ENCODE peak calls at places on chromosomes 6 and 20, in eight cellular contexts. One of them, this sample, is unnamed.

GRCh38 chr6:128443553-128443952 is 76.8 kb downstream of the PTPRK start:
- DNase-seq in AG10803: no peak
- DNase-seq in heart left ventricle: no peak
- DNase-seq in posterior cingulate gyrus: no peak
- DNase-seq in right lobe of liver: no peak
- DNase-seq in activated CD4-positive, alpha-beta T cell treated with anti-CD3 and anti-CD28 coated beads for 48 hours: no peak
- DNase-seq in SHP77: no peak
- DNase-seq in keratinocyte: no peak
- DNase-seq in this sample: no peak

GRCh38 chr6:35294308-35294945 is 3.2 kb upstream of the DEF6 start:
- DNase-seq in AG10803: peak
- DNase-seq in heart left ventricle: no peak
- DNase-seq in posterior cingulate gyrus: no peak
- DNase-seq in right lobe of liver: no peak
- DNase-seq in activated CD4-positive, alpha-beta T cell treated with anti-CD3 and anti-CD28 coated beads for 48 hours: peak
- DNase-seq in SHP77: peak
- DNase-seq in keratinocyte: no peak
- DNase-seq in this sample: peak

GRCh38 chr20:37354210-37355195 is 8.6 kb downstream of the SRC start:
- DNase-seq in AG10803: no peak
- DNase-seq in heart left ventricle: no peak
- DNase-seq in posterior cingulate gyrus: no peak
- DNase-seq in right lobe of liver: no peak
- DNase-seq in activated CD4-positive, alpha-beta T cell treated with anti-CD3 and anti-CD28 coated beads for 48 hours: no peak
- DNase-seq in SHP77: no peak
- DNase-seq in keratinocyte: no peak
- DNase-seq in this sample: no peak

GRCh38 chr6:2037230-2037926 is 208.0 kb downstream of the GMDS start:
- DNase-seq in AG10803: peak
- DNase-seq in heart left ventricle: no peak
- DNase-seq in posterior cingulate gyrus: no peak
- DNase-seq in right lobe of liver: no peak
- DNase-seq in activated CD4-positive, alpha-beta T cell treated with anti-CD3 and anti-CD28 coated beads for 48 hours: no peak
- DNase-seq in SHP77: no peak
- DNase-seq in keratinocyte: no peak
- DNase-seq in this sample: no peak

GRCh38 chr6:152721956-152722355 is 24.3 kb downstream of the MYCT1 start:
- DNase-seq in AG10803: no peak
- DNase-seq in heart left ventricle: no peak
- DNase-seq in posterior cingulate gyrus: no peak
- DNase-seq in right lobe of liver: no peak
- DNase-seq in activated CD4-positive, alpha-beta T cell treated with anti-CD3 and anti-CD28 coated beads for 48 hours: no peak
- DNase-seq in SHP77: no peak
- DNase-seq in keratinocyte: no peak
- DNase-seq in this sample: no peak

GRCh38 chr6:24981385-24981758 is 45.6 kb upstream of the RIPOR2 start:
- DNase-seq in AG10803: no peak
- DNase-seq in heart left ventricle: no peak
- DNase-seq in posterior cingulate gyrus: no peak
- DNase-seq in right lobe of liver: no peak
- DNase-seq in activated CD4-positive, alpha-beta T cell treated with anti-CD3 and anti-CD28 coated beads for 48 hours: no peak
- DNase-seq in SHP77: no peak
- DNase-seq in keratinocyte: no peak
- DNase-seq in this sample: no peak

GRCh38 chr6:132511159-132511835 is 1.6 kb downstream of the STX7 start:
- DNase-seq in AG10803: no peak
- DNase-seq in heart left ventricle: no peak
- DNase-seq in posterior cingulate gyrus: no peak
- DNase-seq in right lobe of liver: no peak
- DNase-seq in activated CD4-positive, alpha-beta T cell treated with anti-CD3 and anti-CD28 coated beads for 48 hours: no peak
- DNase-seq in SHP77: no peak
- DNase-seq in keratinocyte: no peak
- DNase-seq in this sample: no peak

GRCh38 chr20:6976535-6976934 is 209.0 kb downstream of the BMP2 start:
- DNase-seq in AG10803: no peak
- DNase-seq in heart left ventricle: no peak
- DNase-seq in posterior cingulate gyrus: no peak
- DNase-seq in right lobe of liver: no peak
- DNase-seq in activated CD4-positive, alpha-beta T cell treated with anti-CD3 and anti-CD28 coated beads for 48 hours: no peak
- DNase-seq in SHP77: no peak
- DNase-seq in keratinocyte: no peak
- DNase-seq in this sample: no peak

GRCh38 chr6:84411060-84411629 is 183.7 kb upstream of the CEP162 start:
- DNase-seq in AG10803: peak
- DNase-seq in heart left ventricle: no peak
- DNase-seq in posterior cingulate gyrus: no peak
- DNase-seq in right lobe of liver: no peak
- DNase-seq in activated CD4-positive, alpha-beta T cell treated with anti-CD3 and anti-CD28 coated beads for 48 hours: no peak
- DNase-seq in SHP77: no peak
- DNase-seq in keratinocyte: no peak
- DNase-seq in this sample: no peak

GRCh38 chr20:20362774-20363435 is 5.0 kb upstream of the INSM1 start:
- DNase-seq in AG10803: no peak
- DNase-seq in heart left ventricle: no peak
- DNase-seq in posterior cingulate gyrus: no peak
- DNase-seq in right lobe of liver: no peak
- DNase-seq in activated CD4-positive, alpha-beta T cell treated with anti-CD3 and anti-CD28 coated beads for 48 hours: peak
- DNase-seq in SHP77: peak
- DNase-seq in keratinocyte: no peak
- DNase-seq in this sample: no peak

GRCh38 chr6:56772737-56773184 is 130.1 kb upstream of the DST start:
- DNase-seq in AG10803: peak
- DNase-seq in heart left ventricle: peak
- DNase-seq in posterior cingulate gyrus: no peak
- DNase-seq in right lobe of liver: no peak
- DNase-seq in activated CD4-positive, alpha-beta T cell treated with anti-CD3 and anti-CD28 coated beads for 48 hours: no peak
- DNase-seq in SHP77: no peak
- DNase-seq in keratinocyte: no peak
- DNase-seq in this sample: no peak

GRCh38 chr6:31075528-31075927 is 36.8 kb downstream of the C6orf15 start:
- DNase-seq in AG10803: peak
- DNase-seq in heart left ventricle: no peak
- DNase-seq in posterior cingulate gyrus: no peak
- DNase-seq in right lobe of liver: no peak
- DNase-seq in activated CD4-positive, alpha-beta T cell treated with anti-CD3 and anti-CD28 coated beads for 48 hours: no peak
- DNase-seq in SHP77: no peak
- DNase-seq in keratinocyte: no peak
- DNase-seq in this sample: no peak

GRCh38 chr6:97586344-97586743 is 303.3 kb upstream of the MMS22L start:
- DNase-seq in AG10803: peak
- DNase-seq in heart left ventricle: no peak
- DNase-seq in posterior cingulate gyrus: no peak
- DNase-seq in right lobe of liver: no peak
- DNase-seq in activated CD4-positive, alpha-beta T cell treated with anti-CD3 and anti-CD28 coated beads for 48 hours: no peak
- DNase-seq in SHP77: peak
- DNase-seq in keratinocyte: no peak
- DNase-seq in this sample: no peak

GRCh38 chr6:129893513-129894098 is 32.5 kb upstream of the TMEM244 start:
- DNase-seq in AG10803: peak
- DNase-seq in heart left ventricle: no peak
- DNase-seq in posterior cingulate gyrus: no peak
- DNase-seq in right lobe of liver: no peak
- DNase-seq in activated CD4-positive, alpha-beta T cell treated with anti-CD3 and anti-CD28 coated beads for 48 hours: no peak
- DNase-seq in SHP77: no peak
- DNase-seq in keratinocyte: no peak
- DNase-seq in this sample: no peak

GRCh38 chr6:56517155-56517745 is 125.4 kb downstream of the DST start:
- DNase-seq in AG10803: peak
- DNase-seq in heart left ventricle: no peak
- DNase-seq in posterior cingulate gyrus: no peak
- DNase-seq in right lobe of liver: no peak
- DNase-seq in activated CD4-positive, alpha-beta T cell treated with anti-CD3 and anti-CD28 coated beads for 48 hours: no peak
- DNase-seq in SHP77: peak
- DNase-seq in keratinocyte: no peak
- DNase-seq in this sample: no peak

GRCh38 chr20:40336530-40336929 is 352.5 kb downstream of the MAFB start:
- DNase-seq in AG10803: no peak
- DNase-seq in heart left ventricle: no peak
- DNase-seq in posterior cingulate gyrus: no peak
- DNase-seq in right lobe of liver: no peak
- DNase-seq in activated CD4-positive, alpha-beta T cell treated with anti-CD3 and anti-CD28 coated beads for 48 hours: no peak
- DNase-seq in SHP77: no peak
- DNase-seq in keratinocyte: no peak
- DNase-seq in this sample: no peak

GRCh38 chr6:169008641-169009040 is 245.0 kb downstream of the THBS2 start:
- DNase-seq in AG10803: no peak
- DNase-seq in heart left ventricle: no peak
- DNase-seq in posterior cingulate gyrus: no peak
- DNase-seq in right lobe of liver: no peak
- DNase-seq in activated CD4-positive, alpha-beta T cell treated with anti-CD3 and anti-CD28 coated beads for 48 hours: no peak
- DNase-seq in SHP77: no peak
- DNase-seq in keratinocyte: no peak
- DNase-seq in this sample: no peak

GRCh38 chr6:105545947-105546710 is 143.2 kb upstream of the PREP start:
- DNase-seq in AG10803: peak
- DNase-seq in heart left ventricle: no peak
- DNase-seq in posterior cingulate gyrus: no peak
- DNase-seq in right lobe of liver: no peak
- DNase-seq in activated CD4-positive, alpha-beta T cell treated with anti-CD3 and anti-CD28 coated beads for 48 hours: no peak
- DNase-seq in SHP77: no peak
- DNase-seq in keratinocyte: no peak
- DNase-seq in this sample: no peak

GRCh38 chr6:54988576-54988975 is 142.0 kb downstream of the FAM83B start:
- DNase-seq in AG10803: no peak
- DNase-seq in heart left ventricle: no peak
- DNase-seq in posterior cingulate gyrus: no peak
- DNase-seq in right lobe of liver: no peak
- DNase-seq in activated CD4-positive, alpha-beta T cell treated with anti-CD3 and anti-CD28 coated beads for 48 hours: no peak
- DNase-seq in SHP77: no peak
- DNase-seq in keratinocyte: no peak
- DNase-seq in this sample: no peak

GRCh38 chr6:46098678-46099077 is 31.1 kb upstream of the ENPP4 start:
- DNase-seq in AG10803: no peak
- DNase-seq in heart left ventricle: no peak
- DNase-seq in posterior cingulate gyrus: peak
- DNase-seq in right lobe of liver: peak
- DNase-seq in activated CD4-positive, alpha-beta T cell treated with anti-CD3 and anti-CD28 coated beads for 48 hours: no peak
- DNase-seq in SHP77: peak
- DNase-seq in keratinocyte: no peak
- DNase-seq in this sample: no peak

GRCh38 chr6:151098166-151098565 is 141.6 kb upstream of the AKAP12 start:
- DNase-seq in AG10803: no peak
- DNase-seq in heart left ventricle: no peak
- DNase-seq in posterior cingulate gyrus: no peak
- DNase-seq in right lobe of liver: peak
- DNase-seq in activated CD4-positive, alpha-beta T cell treated with anti-CD3 and anti-CD28 coated beads for 48 hours: peak
- DNase-seq in SHP77: no peak
- DNase-seq in keratinocyte: no peak
- DNase-seq in this sample: peak

GRCh38 chr6:125670586-125670985 is 78.8 kb upstream of the HEY2 start:
- DNase-seq in AG10803: no peak
- DNase-seq in heart left ventricle: peak
- DNase-seq in posterior cingulate gyrus: no peak
- DNase-seq in right lobe of liver: no peak
- DNase-seq in activated CD4-positive, alpha-beta T cell treated with anti-CD3 and anti-CD28 coated beads for 48 hours: no peak
- DNase-seq in SHP77: no peak
- DNase-seq in keratinocyte: no peak
- DNase-seq in this sample: no peak

GRCh38 chr20:45336530-45337366 is 11.5 kb downstream of the SDC4 start:
- DNase-seq in AG10803: peak
- DNase-seq in heart left ventricle: no peak
- DNase-seq in posterior cingulate gyrus: no peak
- DNase-seq in right lobe of liver: peak
- DNase-seq in activated CD4-positive, alpha-beta T cell treated with anti-CD3 and anti-CD28 coated beads for 48 hours: no peak
- DNase-seq in SHP77: no peak
- DNase-seq in keratinocyte: no peak
- DNase-seq in this sample: no peak

GRCh38 chr6:21327326-21328140 is 266.0 kb upstream of the SOX4 start:
- DNase-seq in AG10803: no peak
- DNase-seq in heart left ventricle: no peak
- DNase-seq in posterior cingulate gyrus: no peak
- DNase-seq in right lobe of liver: no peak
- DNase-seq in activated CD4-positive, alpha-beta T cell treated with anti-CD3 and anti-CD28 coated beads for 48 hours: no peak
- DNase-seq in SHP77: no peak
- DNase-seq in keratinocyte: no peak
- DNase-seq in this sample: no peak

GRCh38 chr20:19726126-19726525 is 31.9 kb upstream of the RIN2 start:
- DNase-seq in AG10803: peak
- DNase-seq in heart left ventricle: no peak
- DNase-seq in posterior cingulate gyrus: no peak
- DNase-seq in right lobe of liver: no peak
- DNase-seq in activated CD4-positive, alpha-beta T cell treated with anti-CD3 and anti-CD28 coated beads for 48 hours: no peak
- DNase-seq in SHP77: no peak
- DNase-seq in keratinocyte: no peak
- DNase-seq in this sample: no peak

GRCh38 chr6:31971279-31971992 is 502 bp downstream of the DXO start:
- DNase-seq in AG10803: no peak
- DNase-seq in heart left ventricle: no peak
- DNase-seq in posterior cingulate gyrus: no peak
- DNase-seq in right lobe of liver: no peak
- DNase-seq in activated CD4-positive, alpha-beta T cell treated with anti-CD3 and anti-CD28 coated beads for 48 hours: no peak
- DNase-seq in SHP77: no peak
- DNase-seq in keratinocyte: no peak
- DNase-seq in this sample: no peak

GRCh38 chr20:6680441-6680840 is 87.0 kb upstream of the BMP2 start:
- DNase-seq in AG10803: no peak
- DNase-seq in heart left ventricle: no peak
- DNase-seq in posterior cingulate gyrus: no peak
- DNase-seq in right lobe of liver: no peak
- DNase-seq in activated CD4-positive, alpha-beta T cell treated with anti-CD3 and anti-CD28 coated beads for 48 hours: no peak
- DNase-seq in SHP77: no peak
- DNase-seq in keratinocyte: no peak
- DNase-seq in this sample: no peak

This sample was measured in activated CD4-positive, alpha-beta memory T cell treated with anti-CD3 and anti-CD28 coated beads, Interleukin-2, amount 10 ng/mL, durations not matched to agents 7 days and 5 days.